ENCODE peak calls at places on chromosomes 5 and 9, in six cellular contexts. U is HCT116, G is H1, D is HepG2, A is GM12878, C is K562. P is an unnamed sample.

GRCh38 chr5:158140120-158140778 is 281.3 kb upstream of the CLINT1 start:
- DNase-seq in A (no peak), U (no peak), C (no peak), D (no peak), G (no peak), P (no peak)

GRCh38 chr9:81575976-81576375 is 113.4 kb downstream of the TLE1 start:
- DNase-seq in C (no peak), G (no peak), A (no peak), U (no peak), D (no peak), P (no peak)

GRCh38 chr5:29089591-29090141 is 2051.3 kb upstream of the CDH9 start:
- DNase-seq in G (no peak), U (no peak), C (no peak), A (no peak), D (no peak), P (no peak)

GRCh38 chr5:115375922-115376321 is 79.5 kb upstream of the CCDC112 start:
- DNase-seq in C (no peak), D (peak; percentile 4), G (no peak), U (no peak), A (no peak), P (no peak)

GRCh38 chr9:81264516-81264915 is 424.8 kb downstream of the TLE1 start:
- DNase-seq in C (no peak), U (no peak), D (no peak), G (no peak), A (no peak), P (no peak)

GRCh38 chr9:37984672-37985611 is 81.0 kb upstream of the SLC25A51 start:
- DNase-seq in A (no peak), D (no peak), C (peak; percentile 90), G (no peak), U (no peak), P (no peak)

GRCh38 chr5:170306381-170306790 is 8.8 kb upstream of the LCP2 start:
- DNase-seq in U (no peak), C (peak; percentile 81), D (no peak), G (no peak), A (no peak), P (no peak)

GRCh38 chr5:173324115-173325001 is 3.9 kb downstream of the STC2 start:
- DNase-seq in U (no peak), A (no peak), D (no peak), G (no peak), C (peak; percentile 91), P (no peak)

GRCh38 chr9:134602547-134603362 is 38.8 kb upstream of the COL5A1 start:
- DNase-seq in U (peak; percentile 64), A (no peak), C (no peak), G (no peak), D (peak; percentile 42), P (peak; percentile 84)

GRCh38 chr5:95731571-95732554 is 727 bp downstream of the RHOBTB3 start:
- DNase-seq in D (peak; percentile 20), A (no peak), C (no peak), G (peak; percentile 80), U (no peak), P (no peak)

GRCh38 chr9:93303258-93303771 is 119.4 kb downstream of the WNK2 start:
- DNase-seq in A (no peak), G (peak; percentile 34), U (no peak), D (no peak), C (no peak), P (no peak)

GRCh38 chr5:91164424-91164823 is 218.7 kb downstream of the ARRDC3 start:
- DNase-seq in U (no peak), A (no peak), G (no peak), D (no peak), C (no peak), P (no peak)

GRCh38 chr5:96924016-96924443 is 11.8 kb upstream of the LNPEP start:
- DNase-seq in C (no peak), A (no peak), G (no peak), U (no peak), D (no peak), P (no peak)

GRCh38 chr5:98794001-98794400 is 20.5 kb downstream of the RGMB start:
- DNase-seq in A (no peak), C (no peak), U (no peak), G (no peak), D (no peak), P (no peak)

GRCh38 chr5:180811623-180812119 is 9.1 kb upstream of the MGAT1 start:
- DNase-seq in C (no peak), U (no peak), G (no peak), A (no peak), D (no peak), P (no peak)

GRCh38 chr5:28780083-28780692 is 1741.8 kb upstream of the CDH9 start:
- DNase-seq in D (no peak), G (no peak), C (no peak), U (no peak), A (no peak), P (no peak)

GRCh38 chr5:97452646-97453045 is 269.6 kb upstream of the RIOK2 start:
- DNase-seq in A (no peak), D (no peak), U (no peak), C (no peak), G (no peak), P (no peak)

GRCh38 chr5:142326480-142326938 is 1.7 kb upstream of the SPRY4 start:
- DNase-seq in G (no peak), U (no peak), A (no peak), C (no peak), D (no peak), P (no peak)

GRCh38 chr5:43729846-43730478 is 127.0 kb downstream of the NNT start:
- DNase-seq in C (no peak), U (peak; percentile 7), D (peak; percentile 15), G (no peak), A (no peak), P (no peak)

GRCh38 chr9:104885818-104886709 is 41.9 kb downstream of the ABCA1 start:
- DNase-seq in C (no peak), A (no peak), D (peak; percentile 93), U (no peak), G (no peak), P (peak; percentile 95)

GRCh38 chr9:95507456-95508241 is 9.1 kb downstream of the PTCH1 start:
- DNase-seq in U (peak; percentile 63), D (peak; percentile 39), A (no peak), G (peak; percentile 75), C (peak; percentile 42), P (no peak)

GRCh38 chr9:4615251-4615650 is 46.8 kb upstream of the PLPP6 start:
- DNase-seq in U (no peak), A (no peak), D (no peak), C (no peak), G (no peak), P (no peak)

GRCh38 chr5:59766394-59766793 is 127.1 kb downstream of the PDE4D start:
- DNase-seq in D (no peak), G (no peak), A (no peak), C (no peak), U (no peak), P (no peak)

DNA sequence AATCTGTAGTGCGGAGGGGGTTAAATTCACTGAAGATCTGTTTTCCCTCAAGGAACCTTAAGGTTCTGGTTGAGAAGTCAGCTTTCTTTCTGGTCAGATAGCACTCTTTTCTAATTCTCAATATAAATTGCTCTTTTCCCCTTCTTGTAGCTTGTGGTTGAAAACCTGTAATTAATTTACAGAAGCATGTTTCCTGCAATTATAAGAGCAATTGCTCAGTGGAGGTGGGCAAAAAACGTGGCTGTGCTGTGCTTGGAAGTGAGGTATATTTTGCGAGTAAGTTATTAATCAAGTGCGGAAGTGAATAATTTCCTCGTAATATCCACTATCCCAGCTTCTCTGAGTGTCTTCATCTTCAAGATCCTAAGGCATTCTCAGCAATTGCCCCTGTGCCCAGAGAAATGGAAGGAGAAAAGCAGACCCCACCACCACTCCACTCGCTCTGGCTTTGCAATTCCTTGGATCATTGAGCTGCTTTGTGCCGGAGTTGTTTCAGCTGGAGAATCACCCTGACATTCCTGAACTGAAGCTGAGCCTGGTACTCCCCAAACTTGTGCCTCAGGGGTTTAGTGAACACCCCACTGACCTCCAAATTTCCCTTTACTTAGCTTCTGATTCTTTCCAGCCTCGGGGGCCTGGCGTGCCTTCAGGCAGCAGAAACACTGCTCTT is 140.6 kb downstream of the LRRC70 start:
- DNase-seq in U (no peak), D (no peak), C (no peak), A (no peak), G (no peak), P (no peak)
- H3K9ac ChIP-seq in U (no peak overlapping the region), D (no peak overlapping the region), C (no peak overlapping the region), A (no peak overlapping the region), G (no peak overlapping the region), P (no peak overlapping the region)

DNA sequence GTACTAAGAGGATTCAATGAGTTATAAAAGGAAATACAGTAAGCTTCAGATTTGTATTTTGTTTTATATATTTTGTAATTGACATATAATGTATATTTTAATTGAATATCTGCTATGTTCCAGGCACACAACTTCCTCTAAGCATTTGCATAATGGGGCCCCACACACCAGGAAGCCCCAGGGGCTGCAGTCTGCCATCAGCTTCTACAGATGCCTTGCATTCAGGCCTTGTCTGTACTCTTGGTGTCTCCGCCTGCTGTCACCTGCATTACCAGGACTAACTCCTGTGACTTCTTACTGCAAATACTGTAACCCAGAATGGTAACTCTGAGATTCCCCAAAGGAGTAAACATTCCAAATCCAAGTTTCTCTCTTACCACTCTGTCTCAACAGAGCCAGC is 20.6 kb downstream of the ARL15 start:
- DNase-seq in C (no peak), A (no peak), D (no peak), U (no peak), G (no peak), P (no peak)
- TF ChIP-seq ZNF274 in C (no peak), A (no peak), D (no peak), U (no peak), G (no peak), P (no peak)

GRCh38 chr9:90808226-90808797 is 6.7 kb downstream of the SYK start:
- DNase-seq in G (no peak), A (no peak), C (no peak), U (no peak), D (no peak), P (no peak)

GRCh38 chr9:90808890-90809685 is 7.5 kb downstream of the SYK start:
- DNase-seq in U (no peak), D (no peak), A (no peak), C (no peak), G (no peak), P (no peak)

GRCh38 chr9:90803860-90804593 is 2.4 kb downstream of the SYK start:
- DNase-seq in U (no peak), C (no peak), D (no peak), A (no peak), G (no peak), P (no peak)

GRCh38 chr9:90805006-90805993 is 3.7 kb downstream of the SYK start:
- DNase-seq in A (no peak), G (no peak), C (peak; percentile 31), U (no peak), D (no peak), P (no peak)

DNA sequence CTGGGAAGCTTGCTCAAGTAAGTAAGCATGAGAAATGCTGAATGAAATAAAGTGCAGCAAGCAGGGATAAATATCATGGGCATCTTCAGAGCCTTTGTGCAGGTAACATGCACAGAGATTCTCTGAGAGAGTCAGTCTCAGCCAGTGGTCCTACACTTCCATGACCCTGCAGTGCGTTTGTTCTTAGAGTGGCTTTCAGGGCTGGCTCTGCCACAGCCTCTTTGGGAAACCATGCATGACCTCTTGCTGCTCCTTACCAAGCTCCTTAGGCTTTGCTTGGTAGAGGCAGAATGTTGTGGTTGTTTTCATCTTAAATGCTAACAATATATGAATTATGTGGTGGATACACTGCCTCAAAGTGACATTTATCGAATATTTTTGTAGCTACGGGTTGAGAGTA is 5.4 kb downstream of the SYK start:
- DNase-seq in G (no peak), C (no peak), D (no peak), U (no peak), A (no peak), P (no peak)
- H3K4me1 ChIP-seq in G (no peaks in the 10 kb centered on the region), C (peaks cover 1% of the 10 kb centered on the region), D (no peaks in the 10 kb centered on the region), U (peaks cover 6% of the 10 kb centered on the region), A (peaks cover 43% of the 10 kb centered on the region), P (no peaks in the 10 kb centered on the region)

GRCh38 chr9:128204858-128205257 is 1.7 kb downstream of the DNM1 start:
- DNase-seq in D (no peak), C (no peak), G (no peak), A (no peak), U (no peak), P (no peak)
- H3K9ac ChIP-seq in D (no peak overlapping the region), C (no peak overlapping the region), G (peak overlapping the region; percentile 45), A (no peak overlapping the region), U (no peak overlapping the region), P (peak overlapping the region; percentile 92)

P was measured in NT2/D1.